ENCODE peak calls at places on chromosomes 3 and 15, in six cellular contexts. J is astrocyte, B is mesenchymal stem cell, R is mesendoderm, D is tibial artery, H is BE2C. N is an unnamed sample.
A peak's percentile ranks its signal among the peaks of the same experiment; 100 is the strongest.

GRCh38 chr3:25474000-25474399 is 45.9 kb downstream of the RARB start:
- DNase-seq in J (no peak), B (no peak), R (no peak), D (no peak), H (no peak), N (no peak)

GRCh38 chr15:57403007-57403406 is 26.7 kb downstream of the CGNL1 start:
- DNase-seq in J (no peak), B (no peak), R (no peak), D (no peak), H (no peak), N (no peak)

GRCh38 chr3:36663666-36664291 is 100.6 kb downstream of the DCLK3 start:
- DNase-seq in J (peak; percentile 65), B (peak; percentile 12), R (no peak), D (no peak), H (no peak), N (peak; percentile 17)

GRCh38 chr3:153658151-153658550 is 463.0 kb upstream of the ARHGEF26 start:
- DNase-seq in J (no peak), B (no peak), R (no peak), D (peak; percentile 38), H (no peak), N (no peak)

GRCh38 chr15:34616613-34617012 is 33.2 kb upstream of the GOLGA8B start:
- DNase-seq in J (peak; percentile 36), B (peak; percentile 37), R (peak; percentile 6), D (no peak), H (peak; percentile 20), N (peak; percentile 12)

GRCh38 chr3:77179762-77180161 is 139.9 kb downstream of the ROBO2 start:
- DNase-seq in J (no peak), B (peak; percentile 16), R (peak; percentile 6), D (no peak), H (peak; percentile 32), N (no peak)

GRCh38 chr3:46935168-46935858 is 41.2 kb downstream of the CCDC12 start:
- DNase-seq in J (peak; percentile 95), B (peak; percentile 97), R (peak; percentile 99), D (peak; percentile 94), H (peak; percentile 74), N (peak; percentile 93)

GRCh38 chr3:76369170-76369569 is 583.8 kb upstream of the ZNF717 start:
- DNase-seq in J (peak; percentile 6), B (peak; percentile 66), R (peak; percentile 67), D (no peak), H (no peak), N (no peak)

GRCh38 chr3:156535162-156535627 is 19.7 kb downstream of the SSR3 start:
- DNase-seq in J (peak; percentile 99), B (peak; percentile 100), R (peak; percentile 94), D (peak; percentile 83), H (peak; percentile 38), N (peak; percentile 92)

GRCh38 chr3:138458774-138459499 is 24.5 kb downstream of the ESYT3 start:
- DNase-seq in J (no peak), B (no peak), R (no peak), D (no peak), H (no peak), N (no peak)

GRCh38 chr15:72271895-72272212 is 500 bp downstream of the PARP6 start:
- DNase-seq in J (peak; percentile 6), B (peak; percentile 27), R (peak; percentile 67), D (no peak), H (no peak), N (peak; percentile 32)

GRCh38 chr15:85889956-85890619 is 95.4 kb upstream of the KLHL25 start:
- DNase-seq in J (no peak), B (no peak), R (no peak), D (no peak), H (no peak), N (no peak)

GRCh38 chr3:38281895-38282686 is at the start of gene SLC22A14:
- DNase-seq in J (no peak), B (no peak), R (peak; percentile 62), D (no peak), H (no peak), N (no peak)

GRCh38 chr3:151918253-151919029 is 45.0 kb downstream of the SUCNR1 start:
- DNase-seq in J (peak; percentile 52), B (peak; percentile 71), R (peak; percentile 54), D (no peak), H (no peak), N (no peak)

GRCh38 chr3:170159933-170160332 is 21.6 kb downstream of the PHC3 start:
- DNase-seq in J (no peak), B (no peak), R (no peak), D (no peak), H (no peak), N (no peak)

GRCh38 chr3:170162052-170162451 is 19.5 kb downstream of the PHC3 start:
- DNase-seq in J (no peak), B (no peak), R (no peak), D (no peak), H (no peak), N (no peak)

GRCh38 chr3:170162630-170163029 is 18.9 kb downstream of the PHC3 start:
- DNase-seq in J (peak; percentile 66), B (no peak), R (no peak), D (no peak), H (no peak), N (no peak)

GRCh38 chr3:170155604-170156003 is 25.9 kb downstream of the PHC3 start:
- DNase-seq in J (no peak), B (no peak), R (no peak), D (no peak), H (no peak), N (no peak)

GRCh38 chr3:170159459-170159858 is 22.1 kb downstream of the PHC3 start:
- DNase-seq in J (no peak), B (no peak), R (no peak), D (no peak), H (no peak), N (no peak)
- H3K36me3 ChIP-seq in J (peaks cover 2% of the 10 kb centered on the region), B (peaks cover 73% of the 10 kb centered on the region), R (no peaks in the 10 kb centered on the region), D (peaks cover 36% of the 10 kb centered on the region), H (peaks cover 27% of the 10 kb centered on the region), N (peaks cover 64% of the 10 kb centered on the region)

DNA sequence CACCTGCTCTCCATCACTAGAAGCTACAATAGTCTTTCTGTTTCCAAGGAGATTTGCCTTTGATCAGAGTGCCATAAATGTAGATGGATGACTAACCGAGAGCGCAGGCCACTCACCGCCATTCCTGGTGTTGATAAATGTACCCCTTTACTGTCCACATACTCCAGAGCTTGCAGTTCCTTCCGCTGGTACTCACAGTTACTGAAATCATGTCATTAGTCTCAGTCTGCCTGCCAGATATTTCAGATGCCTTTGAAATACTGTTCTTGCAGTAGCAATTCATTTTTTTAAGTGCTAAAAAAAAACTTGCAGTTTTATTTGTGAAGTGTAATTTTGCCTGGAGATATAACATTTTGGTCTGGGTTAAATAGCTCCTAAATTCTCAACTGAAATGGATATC is 72.3 kb downstream of the BLM start:
- DNase-seq in J (peak; percentile 56), B (no peak), R (no peak), D (no peak), H (no peak), N (no peak)
- H3K36me3 ChIP-seq in J (no peaks in the 10 kb centered on the region), B (no peaks in the 10 kb centered on the region), R (peaks cover 8% of the 10 kb centered on the region), D (no peaks in the 10 kb centered on the region), H (peaks cover 9% of the 10 kb centered on the region), N (peaks cover 24% of the 10 kb centered on the region)

DNA sequence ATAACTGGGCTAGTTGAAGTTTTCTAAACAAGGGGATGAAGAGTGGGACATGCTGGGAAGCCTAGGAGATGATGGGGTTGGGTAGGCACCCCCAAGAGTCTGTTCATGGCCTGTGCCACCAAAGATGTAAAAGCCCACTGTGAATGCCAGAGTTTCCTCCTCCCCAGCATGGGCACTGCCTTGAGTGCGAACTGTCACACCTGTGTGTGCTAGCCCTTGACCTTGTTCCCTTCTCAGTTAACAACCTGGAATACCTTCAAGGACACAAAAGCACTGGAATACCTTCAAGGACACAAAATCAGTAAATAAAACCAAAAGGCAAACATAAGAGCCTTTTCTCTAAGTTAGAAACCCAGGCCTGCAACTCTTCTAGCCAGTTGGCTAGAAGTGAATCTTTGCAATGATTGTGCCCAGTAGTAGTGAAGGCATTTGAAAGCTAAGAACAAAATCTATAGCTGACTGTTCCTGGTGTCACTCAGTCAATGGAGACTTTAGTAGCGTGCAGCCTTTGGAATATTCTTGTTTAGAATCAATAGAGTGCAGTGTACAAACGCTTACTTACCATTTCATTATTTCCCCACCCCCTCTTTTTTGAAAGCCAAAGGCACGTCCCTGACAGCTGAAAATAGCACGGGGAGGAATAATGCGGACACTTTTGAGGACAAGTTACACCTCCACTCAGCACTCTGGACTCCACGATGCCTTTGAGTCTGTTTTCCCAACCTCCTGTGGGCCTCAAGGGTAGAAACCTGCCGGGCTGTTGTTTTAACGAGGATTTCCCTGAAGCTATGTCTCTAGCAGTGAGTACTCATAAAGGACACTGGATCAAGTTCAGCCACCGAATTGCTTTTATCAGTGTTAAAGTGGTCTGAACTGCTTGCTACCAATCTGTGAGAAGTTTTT is 24.2 kb downstream of the PSMD6 start:
- DNase-seq in J (no peak), B (no peak), R (peak; percentile 28), D (no peak), H (no peak), N (no peak)
- H3K36me3 ChIP-seq in J (peaks cover 43% of the 10 kb centered on the region), B (peaks cover 92% of the 10 kb centered on the region), R (peaks cover 11% of the 10 kb centered on the region), D (peaks cover 73% of the 10 kb centered on the region), H (peaks cover 23% of the 10 kb centered on the region), N (peaks cover 11% of the 10 kb centered on the region)

GRCh38 chr3:42613462-42613861 is 13.0 kb downstream of the NKTR start:
- DNase-seq in J (no peak), B (peak; percentile 32), R (peak; percentile 37), D (no peak), H (no peak), N (no peak)
- H3K36me3 ChIP-seq in J (no peaks in the 10 kb centered on the region), B (peaks cover 54% of the 10 kb centered on the region), R (no peaks in the 10 kb centered on the region), D (peaks cover 19% of the 10 kb centered on the region), H (no peaks in the 10 kb centered on the region), N (peaks cover 34% of the 10 kb centered on the region)

GRCh38 chr3:150411971-150412370 is 3.9 kb downstream of the TSC22D2 start:
- DNase-seq in J (no peak), B (peak; percentile 44), R (no peak), D (no peak), H (no peak), N (no peak)
- H3K36me3 ChIP-seq in J (no peaks in the 10 kb centered on the region), B (peaks cover 26% of the 10 kb centered on the region), R (no peaks in the 10 kb centered on the region), D (no peaks in the 10 kb centered on the region), H (peaks cover 5% of the 10 kb centered on the region), N (peaks cover 68% of the 10 kb centered on the region)

GRCh38 chr3:167716920-167717319 is 17.8 kb downstream of the PDCD10 start:
- DNase-seq in J (no peak), B (no peak), R (no peak), D (no peak), H (no peak), N (no peak)
- H3K36me3 ChIP-seq in J (peaks cover 12% of the 10 kb centered on the region), B (peaks cover 50% of the 10 kb centered on the region), R (no peaks in the 10 kb centered on the region), D (peaks cover 16% of the 10 kb centered on the region), H (peaks cover 17% of the 10 kb centered on the region), N (peaks cover 69% of the 10 kb centered on the region)

GRCh38 chr3:142065344-142065743 is 84.0 kb downstream of the TFDP2 start:
- DNase-seq in J (no peak), B (no peak), R (no peak), D (no peak), H (no peak), N (no peak)
- H3K36me3 ChIP-seq in J (no peaks in the 10 kb centered on the region), B (peaks cover 3% of the 10 kb centered on the region), R (no peaks in the 10 kb centered on the region), D (no peaks in the 10 kb centered on the region), H (no peaks in the 10 kb centered on the region), N (no peaks in the 10 kb centered on the region)

N was measured in MG63.